ENCODE peak calls at places on chromosomes 2 and 18, in five cellular contexts. M is AG09309, K is heart left ventricle, T is breast epithelium, W is suprapubic skin. E is an unnamed sample.

GRCh38 chr2:177329035-177329434 is 63.5 kb upstream of the AGPS start:
- DNase-seq in T (no peak), M (no peak), K (no peak), W (no peak), E (peak; percentile 28)

GRCh38 chr2:197073701-197074433 is 147.4 kb upstream of the PGAP1 start:
- DNase-seq in M (no peak), T (no peak), K (peak; percentile 44), W (no peak), E (no peak)

GRCh38 chr2:179991344-179991743 is 15.8 kb downstream of the CWC22 start:
- DNase-seq in T (no peak), K (no peak), W (no peak), M (no peak), E (peak; percentile 26)

GRCh38 chr2:230925443-230925878 is 419 bp upstream of the GPR55 start:
- DNase-seq in M (no peak), K (peak; percentile 4), T (peak; percentile 17), W (no peak), E (peak; percentile 80)

GRCh38 chr2:47899915-47900314 is 6.4 kb downstream of the FBXO11 start:
- DNase-seq in T (no peak), W (no peak), K (no peak), M (no peak), E (peak; percentile 28)

GRCh38 chr2:85675866-85676548 is 8.0 kb upstream of the SFTPB start:
- DNase-seq in M (no peak), K (no peak), W (peak; percentile 10), T (no peak), E (no peak)

GRCh38 chr2:105625632-105626031 is 119.1 kb upstream of the NCK2 start:
- DNase-seq in W (no peak), K (no peak), M (no peak), T (no peak), E (no peak)

GRCh38 chr18:44781890-44782289 is 101.2 kb downstream of the SETBP1 start:
- DNase-seq in W (no peak), K (no peak), M (peak; percentile 77), T (no peak), E (no peak)

GRCh38 chr2:206423147-206423546 is 20.2 kb upstream of the ADAM23 start:
- DNase-seq in K (no peak), M (no peak), W (no peak), T (no peak), E (no peak)

GRCh38 chr2:207133862-207134519 is 31.8 kb downstream of the KLF7 start:
- DNase-seq in W (peak; percentile 81), T (no peak), K (peak; percentile 86), M (peak; percentile 54), E (no peak)

GRCh38 chr18:55861266-55861665 is 273.3 kb upstream of the TCF4 start:
- DNase-seq in M (no peak), K (no peak), W (no peak), T (no peak), E (no peak)

GRCh38 chr2:111049792-111050640 is 70.7 kb upstream of the BCL2L11 start:
- DNase-seq in M (no peak), T (peak; percentile 69), W (no peak), K (no peak), E (peak; percentile 69)

GRCh38 chr2:105454801-105455485 is 56.1 kb upstream of the FHL2 start:
- DNase-seq in W (no peak), T (no peak), M (peak; percentile 80), K (no peak), E (peak; percentile 34)

GRCh38 chr18:42644729-42645131 is 470.8 kb downstream of the RIT2 start:
- DNase-seq in K (no peak), M (no peak), W (no peak), T (no peak), E (no peak)

GRCh38 chr2:237592425-237592980 is 2.0 kb upstream of the RAB17 start:
- DNase-seq in M (no peak), K (no peak), W (peak; percentile 58), T (no peak), E (no peak)

GRCh38 chr2:40213071-40213470 is 238.8 kb downstream of the SLC8A1 start:
- DNase-seq in T (no peak), W (no peak), K (no peak), M (no peak), E (no peak)

GRCh38 chr2:66717491-66717890 is 282.6 kb downstream of the MEIS1 start:
- DNase-seq in W (no peak), T (no peak), M (no peak), K (no peak), E (no peak)

GRCh38 chr18:73646772-73647171 is 500.9 kb downstream of the FBXO15 start:
- DNase-seq in W (no peak), T (no peak), K (no peak), M (peak; percentile 61), E (no peak)

GRCh38 chr18:70086085-70086484 is 119.4 kb downstream of the RTTN start:
- DNase-seq in K (no peak), M (no peak), W (no peak), T (no peak), E (no peak)

GRCh38 chr2:150733219-150733618 is 245.8 kb upstream of the RND3 start:
- DNase-seq in T (no peak), M (no peak), K (no peak), W (no peak), E (no peak)

GRCh38 chr2:150477347-150477746 is 10.1 kb downstream of the RND3 start:
- DNase-seq in T (no peak), M (no peak), W (no peak), K (peak; percentile 27), E (no peak)

GRCh38 chr2:159939946-159940345 is 122.5 kb downstream of the PLA2R1 start:
- DNase-seq in M (no peak), W (no peak), T (no peak), K (no peak), E (peak; percentile 7)

GRCh38 chr18:21682276-21683051 is 22.1 kb downstream of the ABHD3 start:
- DNase-seq in K (no peak), M (peak; percentile 62), W (no peak), T (no peak), E (peak; percentile 11)

GRCh38 chr2:96526101-96526591 is 10.4 kb upstream of the ARID5A start:
- DNase-seq in T (no peak), K (no peak), M (no peak), W (no peak), E (no peak)

GRCh38 chr2:209629622-209630021 is 142.0 kb upstream of the UNC80 start:
- DNase-seq in M (no peak), T (no peak), W (no peak), K (no peak), E (no peak)

GRCh38 chr2:71048096-71048495 is 20.4 kb upstream of the NAGK start:
- DNase-seq in W (no peak), T (no peak), M (no peak), K (no peak), E (no peak)

GRCh38 chr2:160036736-160037135 is 25.7 kb downstream of the PLA2R1 start:
- DNase-seq in M (no peak), K (no peak), W (no peak), T (no peak), E (no peak)

GRCh38 chr2:9517118-9517782 is 38.4 kb downstream of the ADAM17 start:
- DNase-seq in M (no peak), K (no peak), W (no peak), T (no peak), E (no peak)

GRCh38 chr2:238916875-238917590 is 69.1 kb downstream of the TWIST2 start:
- DNase-seq in K (no peak), T (peak; percentile 42), W (peak; percentile 61), M (no peak), E (no peak)

GRCh38 chr18:70415823-70416488 is 127.1 kb downstream of the SOCS6 start:
- DNase-seq in W (no peak), T (no peak), M (no peak), K (no peak), E (no peak)

GRCh38 chr2:37119182-37119581 is 34.9 kb downstream of the GPATCH11 start:
- DNase-seq in T (no peak), W (no peak), M (no peak), K (no peak), E (no peak)

GRCh38 chr18:41396211-41396610 is 558.8 kb upstream of the PIK3C3 start:
- DNase-seq in K (no peak), T (no peak), M (no peak), W (no peak), E (no peak)

DNA sequence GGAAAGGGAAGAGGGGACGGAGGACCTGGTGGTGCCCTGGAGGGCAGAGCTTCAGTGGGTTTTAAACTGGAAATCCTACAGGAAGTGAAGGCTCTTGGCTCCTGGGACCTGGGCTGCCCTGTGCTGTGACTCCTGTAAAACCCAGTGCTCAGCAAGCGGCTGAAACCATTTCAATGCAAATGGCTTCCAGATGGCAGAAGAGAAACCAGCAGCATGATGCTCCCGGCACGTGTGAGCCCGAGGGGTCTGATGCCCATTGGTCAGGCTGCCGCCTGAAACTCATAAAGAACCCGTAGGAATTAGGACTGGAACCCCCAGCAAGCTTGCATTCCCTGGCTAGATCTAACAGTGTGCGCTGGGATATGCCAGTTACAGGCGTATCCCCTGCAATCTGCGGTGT is 109.2 kb upstream of the THOC1 start:
- DNase-seq in K (no peak), T (no peak), W (no peak), M (no peak), E (no peak)
- TF ChIP-seq CTCF in K (no peak), T (no peak), W (no peak), M (no peak), E (no peak)

DNA sequence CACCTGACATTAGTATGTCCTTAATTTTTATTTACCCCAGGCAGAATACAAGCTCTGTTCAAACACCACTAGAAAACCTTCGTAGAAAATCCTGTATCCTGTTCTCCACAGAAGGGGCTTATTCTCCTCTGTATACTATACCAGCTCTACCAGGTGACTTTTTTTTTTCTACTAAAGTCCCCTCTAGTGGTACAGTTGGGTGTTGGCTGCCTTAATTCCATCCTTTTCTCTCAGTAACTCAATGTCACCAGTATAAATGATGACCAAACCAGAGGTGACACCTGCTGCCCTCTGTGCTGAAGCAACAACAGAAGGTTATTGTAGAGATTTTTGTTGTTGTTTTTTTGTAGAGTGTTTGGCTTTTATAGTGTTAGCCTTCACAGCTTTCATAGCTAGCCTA is 1322.0 kb downstream of the LRP1B start:
- DNase-seq in W (no peak), M (no peak), T (no peak), K (no peak), E (no peak)
- TF ChIP-seq CTCF in W (no peak), M (no peak), T (no peak), K (no peak), E (no peak)

GRCh38 chr2:82023710-82024109 is 1719.2 kb upstream of the LRRTM1 start:
- DNase-seq in K (no peak), M (no peak), T (no peak), W (no peak), E (no peak)
- TF ChIP-seq CTCF in K (no peak), M (no peak), T (no peak), W (no peak), E (no peak)

GRCh38 chr2:65369574-65369973 is 62.8 kb downstream of the SPRED2 start:
- DNase-seq in M (no peak), T (no peak), K (no peak), W (no peak), E (no peak)
- TF ChIP-seq CTCF in M (no peak), T (no peak), K (no peak), W (no peak), E (no peak)

DNA sequence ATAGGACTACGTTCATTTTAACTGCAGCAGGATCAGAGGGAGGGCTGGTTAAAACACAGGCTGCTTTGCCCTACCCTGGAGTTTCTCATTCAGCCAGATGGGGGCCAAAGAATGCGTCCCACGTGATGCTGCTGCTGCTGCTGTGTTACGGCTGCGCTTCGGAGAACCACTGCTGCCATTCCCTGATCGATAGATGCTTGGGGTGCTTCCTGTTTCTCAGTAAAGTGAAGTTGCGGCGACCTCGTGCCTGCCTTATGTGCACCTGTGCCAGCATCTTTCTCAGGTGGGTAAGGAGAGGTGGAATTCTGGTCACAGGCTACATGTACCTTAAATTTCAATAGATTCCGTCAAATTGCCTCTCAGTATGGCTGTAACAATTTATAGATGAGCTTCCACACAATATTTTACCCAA is 24.7 kb upstream of the TOGARAM2 start:
- DNase-seq in K (no peak), M (no peak), W (no peak), T (no peak), E (peak; percentile 72)
- TF ChIP-seq CTCF in K (no peak), M (peak; percentile 45), W (no peak), T (no peak), E (no peak)

E was measured in activated CD8-positive, alpha-beta T cell treated with anti-CD3 and anti-CD28 coated beads for 36 hours.